ENCODE peak calls at places on chromosomes 4 and X, in six cellular contexts. One of them, this sample, is unnamed.

GRCh38 chr4:30380404-30380998 is 339.7 kb upstream of the PCDH7 start:
- DNase-seq in A549: peak
- DNase-seq in IMR-90: peak
- DNase-seq in HepG2: peak
- DNase-seq in K562: peak
- DNase-seq in H1: peak
- DNase-seq in this sample: no peak

GRCh38 chr4:102862016-102862415 is 6.8 kb upstream of the CISD2 start:
- DNase-seq in A549: no peak
- DNase-seq in IMR-90: no peak
- DNase-seq in HepG2: no peak
- DNase-seq in K562: no peak
- DNase-seq in H1: no peak
- DNase-seq in this sample: no peak

GRCh38 chrX:41180194-41180902 is 95.1 kb downstream of the USP9X start:
- DNase-seq in A549: peak
- DNase-seq in IMR-90: peak
- DNase-seq in HepG2: peak
- DNase-seq in K562: peak
- DNase-seq in H1: no peak
- DNase-seq in this sample: peak

GRCh38 chr4:145154573-145154972 is 25.8 kb downstream of the OTUD4 start:
- DNase-seq in A549: peak
- DNase-seq in IMR-90: peak
- DNase-seq in HepG2: peak
- DNase-seq in K562: no peak
- DNase-seq in H1: no peak
- DNase-seq in this sample: no peak

GRCh38 chr4:172369471-172369959 is 556.3 kb downstream of the GALNTL6 start:
- DNase-seq in A549: no peak
- DNase-seq in IMR-90: no peak
- DNase-seq in HepG2: no peak
- DNase-seq in K562: no peak
- DNase-seq in H1: no peak
- DNase-seq in this sample: no peak

GRCh38 chrX:113741744-113742143 is 842.1 kb upstream of the HTR2C start:
- DNase-seq in A549: peak
- DNase-seq in IMR-90: no peak
- DNase-seq in HepG2: peak
- DNase-seq in K562: no peak
- DNase-seq in H1: no peak
- DNase-seq in this sample: no peak

GRCh38 chr4:68368566-68369473 is 18.9 kb upstream of the YTHDC1 start:
- DNase-seq in A549: peak
- DNase-seq in IMR-90: peak
- DNase-seq in HepG2: no peak
- DNase-seq in K562: no peak
- DNase-seq in H1: no peak
- DNase-seq in this sample: no peak

GRCh38 chrX:9842541-9842940 is 56.3 kb downstream of the SHROOM2 start:
- DNase-seq in A549: no peak
- DNase-seq in IMR-90: no peak
- DNase-seq in HepG2: no peak
- DNase-seq in K562: no peak
- DNase-seq in H1: no peak
- DNase-seq in this sample: no peak

GRCh38 chr4:142703694-142704309 is 142.3 kb downstream of the INPP4B start:
- DNase-seq in A549: no peak
- DNase-seq in IMR-90: no peak
- DNase-seq in HepG2: no peak
- DNase-seq in K562: no peak
- DNase-seq in H1: no peak
- DNase-seq in this sample: no peak

GRCh38 chr4:38667005-38667771 is 3.2 kb downstream of the KLF3 start:
- DNase-seq in A549: peak
- DNase-seq in IMR-90: peak
- DNase-seq in HepG2: peak
- DNase-seq in K562: peak
- DNase-seq in H1: peak
- DNase-seq in this sample: no peak
- TF ChIP-seq CEBPB in A549: peak
- TF ChIP-seq CEBPB in IMR-90: peak
- TF ChIP-seq CEBPB in HepG2: peak
- TF ChIP-seq CEBPB in K562: peak
- TF ChIP-seq CEBPB in H1: peak
- TF ChIP-seq CEBPB in this sample: no peak

DNA sequence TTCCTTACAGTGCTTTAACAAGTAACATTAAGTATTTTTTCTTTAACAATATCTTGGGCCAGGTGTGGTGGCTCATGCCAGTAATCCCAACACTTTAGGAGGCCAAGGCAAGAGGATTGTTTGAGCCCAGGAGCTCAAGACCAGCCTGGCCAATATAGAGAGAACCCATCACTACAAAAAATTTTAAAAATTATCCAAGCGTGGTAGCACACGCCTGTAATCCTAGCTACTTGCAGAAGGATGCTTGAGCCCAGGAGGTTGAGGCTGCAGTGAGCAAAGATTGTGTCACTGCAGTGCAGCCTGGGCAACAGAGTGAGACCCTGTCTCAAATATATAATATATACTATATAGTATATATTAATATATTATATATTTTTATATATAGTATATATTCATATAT is 162.2 kb downstream of the ZNF674 start:
- DNase-seq in A549: no peak
- DNase-seq in IMR-90: no peak
- DNase-seq in HepG2: no peak
- DNase-seq in K562: no peak
- DNase-seq in H1: no peak
- DNase-seq in this sample: no peak
- TF ChIP-seq CEBPB in A549: no peak
- TF ChIP-seq CEBPB in IMR-90: no peak
- TF ChIP-seq CEBPB in HepG2: no peak
- TF ChIP-seq CEBPB in K562: no peak
- TF ChIP-seq CEBPB in H1: no peak
- TF ChIP-seq CEBPB in this sample: no peak

GRCh38 chrX:2962346-2962745 is 33.2 kb upstream of the ARSD start:
- DNase-seq in A549: no peak
- DNase-seq in IMR-90: no peak
- DNase-seq in HepG2: peak
- DNase-seq in K562: no peak
- DNase-seq in H1: no peak
- DNase-seq in this sample: no peak
- TF ChIP-seq CEBPB in A549: no peak
- TF ChIP-seq CEBPB in IMR-90: no peak
- TF ChIP-seq CEBPB in HepG2: no peak
- TF ChIP-seq CEBPB in K562: no peak
- TF ChIP-seq CEBPB in H1: no peak
- TF ChIP-seq CEBPB in this sample: no peak

GRCh38 chr4:78656968-78657445 is 105.4 kb downstream of the ANXA3 start:
- DNase-seq in A549: no peak
- DNase-seq in IMR-90: no peak
- DNase-seq in HepG2: no peak
- DNase-seq in K562: peak
- DNase-seq in H1: no peak
- DNase-seq in this sample: no peak
- TF ChIP-seq CEBPB in A549: no peak
- TF ChIP-seq CEBPB in IMR-90: no peak
- TF ChIP-seq CEBPB in HepG2: no peak
- TF ChIP-seq CEBPB in K562: no peak
- TF ChIP-seq CEBPB in H1: no peak
- TF ChIP-seq CEBPB in this sample: peak

DNA sequence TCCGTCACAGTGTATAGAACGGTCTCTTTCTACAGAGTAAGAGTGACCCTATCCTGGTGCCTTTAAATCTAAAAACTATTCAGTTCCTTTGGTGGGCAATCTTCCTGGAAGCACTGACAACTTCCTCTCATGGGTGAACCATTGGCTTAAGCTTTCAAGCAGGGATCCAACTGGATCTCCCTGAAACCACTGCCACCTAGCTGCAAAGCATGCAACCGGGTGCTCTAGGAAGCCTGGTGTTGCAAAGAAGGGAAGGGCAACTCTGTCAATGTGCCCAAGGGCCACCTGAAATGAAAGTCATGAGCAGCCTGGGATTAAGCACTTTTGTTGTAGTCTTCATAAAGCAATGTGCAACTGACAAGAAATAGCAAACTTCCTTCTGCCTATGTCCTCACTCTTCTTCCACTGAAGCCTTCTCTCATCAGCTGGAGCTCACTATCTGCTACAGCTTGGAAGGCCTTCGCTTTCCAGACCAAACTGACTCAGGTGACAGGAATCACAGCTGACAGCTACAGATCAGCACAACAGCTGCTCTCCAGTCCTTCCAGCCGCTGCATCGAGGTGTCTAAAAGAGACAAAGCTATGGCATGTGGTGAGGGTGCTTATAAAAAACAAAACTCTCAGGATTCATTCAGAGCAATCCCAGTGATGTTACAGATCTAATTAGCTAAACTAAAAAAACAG is 46.1 kb downstream of the SETD7 start:
- DNase-seq in A549: peak
- DNase-seq in IMR-90: no peak
- DNase-seq in HepG2: peak
- DNase-seq in K562: peak
- DNase-seq in H1: no peak
- DNase-seq in this sample: no peak
- TF ChIP-seq CEBPB in A549: no peak
- TF ChIP-seq CEBPB in IMR-90: no peak
- TF ChIP-seq CEBPB in HepG2: no peak
- TF ChIP-seq CEBPB in K562: no peak
- TF ChIP-seq CEBPB in H1: no peak
- TF ChIP-seq CEBPB in this sample: no peak

GRCh38 chrX:74531081-74531480 is 83.3 kb downstream of the RLIM start:
- DNase-seq in A549: no peak
- DNase-seq in IMR-90: no peak
- DNase-seq in HepG2: no peak
- DNase-seq in K562: no peak
- DNase-seq in H1: no peak
- DNase-seq in this sample: no peak

GRCh38 chrX:74525116-74525515 is 89.3 kb downstream of the RLIM start:
- DNase-seq in A549: no peak
- DNase-seq in IMR-90: peak
- DNase-seq in HepG2: no peak
- DNase-seq in K562: no peak
- DNase-seq in H1: no peak
- DNase-seq in this sample: no peak

GRCh38 chrX:74526786-74527185 is 87.6 kb downstream of the RLIM start:
- DNase-seq in A549: no peak
- DNase-seq in IMR-90: no peak
- DNase-seq in HepG2: no peak
- DNase-seq in K562: no peak
- DNase-seq in H1: no peak
- DNase-seq in this sample: no peak

GRCh38 chrX:74527344-74527743 is 87.1 kb downstream of the RLIM start:
- DNase-seq in A549: no peak
- DNase-seq in IMR-90: no peak
- DNase-seq in HepG2: no peak
- DNase-seq in K562: no peak
- DNase-seq in H1: no peak
- DNase-seq in this sample: no peak

DNA sequence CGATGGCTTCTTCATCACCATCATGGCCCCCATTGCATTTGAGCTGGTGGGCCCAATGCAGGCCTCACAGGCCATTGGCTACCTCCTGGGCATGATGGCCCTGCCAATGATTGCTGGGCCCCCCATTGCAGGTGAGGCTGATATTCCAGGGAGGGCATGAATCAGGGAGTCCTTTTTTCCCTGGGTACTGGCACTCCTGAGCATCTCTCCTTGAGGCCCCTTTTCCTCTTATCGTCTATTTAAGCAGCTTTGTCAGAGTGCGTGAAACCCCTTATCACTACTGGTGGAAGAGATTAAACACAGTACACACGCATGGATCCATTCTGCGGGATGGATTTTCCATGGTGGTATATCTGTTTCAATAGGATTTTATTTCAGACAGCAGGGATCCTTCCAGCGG is 85.1 kb downstream of the RLIM start:
- DNase-seq in A549: no peak
- DNase-seq in IMR-90: no peak
- DNase-seq in HepG2: no peak
- DNase-seq in K562: no peak
- DNase-seq in H1: no peak
- DNase-seq in this sample: no peak
- TF ChIP-seq CEBPB in A549: no peak
- TF ChIP-seq CEBPB in IMR-90: no peak
- TF ChIP-seq CEBPB in HepG2: no peak
- TF ChIP-seq CEBPB in K562: no peak
- TF ChIP-seq CEBPB in H1: no peak
- TF ChIP-seq CEBPB in this sample: no peak

DNA sequence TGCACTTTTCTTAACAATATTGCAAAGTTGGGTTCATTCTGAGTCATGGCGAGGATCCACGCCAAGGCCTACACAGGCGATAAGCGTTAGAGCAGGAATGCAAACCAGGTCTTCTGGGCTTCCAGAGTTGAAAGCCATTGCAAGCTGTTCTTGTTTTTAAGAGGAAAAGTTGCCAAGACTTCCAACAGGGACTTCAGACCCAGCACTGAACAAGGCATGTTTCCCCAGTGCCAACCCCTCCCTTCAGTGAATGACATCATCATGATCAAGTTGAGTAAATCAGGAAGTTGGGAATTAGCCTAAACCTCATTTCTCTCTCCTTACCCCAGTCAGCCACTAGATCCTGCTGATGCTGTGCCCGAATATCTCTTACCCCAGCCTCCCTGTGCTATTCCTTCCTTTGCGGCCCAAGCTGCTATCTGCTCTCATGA is 355.1 kb downstream of the HS3ST1 start:
- DNase-seq in A549: no peak
- DNase-seq in IMR-90: no peak
- DNase-seq in HepG2: no peak
- DNase-seq in K562: no peak
- DNase-seq in H1: peak
- DNase-seq in this sample: no peak
- TF ChIP-seq CEBPB in A549: no peak
- TF ChIP-seq CEBPB in IMR-90: no peak
- TF ChIP-seq CEBPB in HepG2: no peak
- TF ChIP-seq CEBPB in K562: no peak
- TF ChIP-seq CEBPB in H1: no peak
- TF ChIP-seq CEBPB in this sample: no peak

This sample was measured in GM12878.